ENCODE peak calls at places on chromosome 21, in four cellular contexts. F, Y, S and B are unnamed samples.
A peak's percentile ranks its signal among the peaks of the same experiment; 100 is the strongest.

GRCh38 chr21:37700641-37701202 is 215.5 kb downstream of the KCNJ6 start:
- DNase-seq in F (peak; percentile 60), Y (peak; percentile 61), S (no peak), B (peak; percentile 58)

GRCh38 chr21:14545906-14546480 is at the start of gene SAMSN1:
- DNase-seq in F (no peak), Y (no peak), S (no peak), B (no peak)

GRCh38 chr21:27633631-27634030 is 666.7 kb upstream of the ADAMTS5 start:
- DNase-seq in F (no peak), Y (no peak), S (no peak), B (no peak)

GRCh38 chr21:29379517-29380054 is 80.9 kb downstream of the BACH1 start:
- DNase-seq in F (no peak), Y (no peak), S (no peak), B (no peak)

GRCh38 chr21:20452935-20453334 is 545.3 kb upstream of the NCAM2 start:
- DNase-seq in F (no peak), Y (no peak), S (no peak), B (no peak)

GRCh38 chr21:15586752-15587436 is 142.9 kb upstream of the USP25 start:
- DNase-seq in F (no peak), Y (no peak), S (no peak), B (no peak)

GRCh38 chr21:39676054-39676771 is 63.5 kb downstream of the B3GALT5 start:
- DNase-seq in F (no peak), Y (no peak), S (no peak), B (no peak)

GRCh38 chr21:31845151-31845550 is 27.7 kb upstream of the HUNK start:
- DNase-seq in F (no peak), Y (no peak), S (no peak), B (no peak)

GRCh38 chr21:34910396-34910795 is 138.7 kb downstream of the RUNX1 start:
- DNase-seq in F (no peak), Y (no peak), S (no peak), B (no peak)

GRCh38 chr21:37207441-37208009 is 59.6 kb downstream of the VPS26C start:
- DNase-seq in F (no peak), Y (no peak), S (no peak), B (no peak)

GRCh38 chr21:44024257-44024656 is 12.1 kb downstream of the TRAPPC10 start:
- DNase-seq in F (no peak), Y (no peak), S (no peak), B (no peak)

GRCh38 chr21:38325761-38326420 is 69.1 kb downstream of the KCNJ15 start:
- DNase-seq in F (no peak), Y (no peak), S (no peak), B (no peak)

GRCh38 chr21:36575306-36575705 is 95.4 kb upstream of the CLDN14 start:
- DNase-seq in F (no peak), Y (no peak), S (no peak), B (no peak)

GRCh38 chr21:34061983-34062382 is 11.4 kb upstream of the MRPS6 start:
- DNase-seq in F (no peak), Y (no peak), S (no peak), B (no peak)

GRCh38 chr21:35179990-35180557 is 131.0 kb upstream of the RUNX1 start:
- DNase-seq in F (no peak), Y (peak; percentile 62), S (no peak), B (no peak)

DNA sequence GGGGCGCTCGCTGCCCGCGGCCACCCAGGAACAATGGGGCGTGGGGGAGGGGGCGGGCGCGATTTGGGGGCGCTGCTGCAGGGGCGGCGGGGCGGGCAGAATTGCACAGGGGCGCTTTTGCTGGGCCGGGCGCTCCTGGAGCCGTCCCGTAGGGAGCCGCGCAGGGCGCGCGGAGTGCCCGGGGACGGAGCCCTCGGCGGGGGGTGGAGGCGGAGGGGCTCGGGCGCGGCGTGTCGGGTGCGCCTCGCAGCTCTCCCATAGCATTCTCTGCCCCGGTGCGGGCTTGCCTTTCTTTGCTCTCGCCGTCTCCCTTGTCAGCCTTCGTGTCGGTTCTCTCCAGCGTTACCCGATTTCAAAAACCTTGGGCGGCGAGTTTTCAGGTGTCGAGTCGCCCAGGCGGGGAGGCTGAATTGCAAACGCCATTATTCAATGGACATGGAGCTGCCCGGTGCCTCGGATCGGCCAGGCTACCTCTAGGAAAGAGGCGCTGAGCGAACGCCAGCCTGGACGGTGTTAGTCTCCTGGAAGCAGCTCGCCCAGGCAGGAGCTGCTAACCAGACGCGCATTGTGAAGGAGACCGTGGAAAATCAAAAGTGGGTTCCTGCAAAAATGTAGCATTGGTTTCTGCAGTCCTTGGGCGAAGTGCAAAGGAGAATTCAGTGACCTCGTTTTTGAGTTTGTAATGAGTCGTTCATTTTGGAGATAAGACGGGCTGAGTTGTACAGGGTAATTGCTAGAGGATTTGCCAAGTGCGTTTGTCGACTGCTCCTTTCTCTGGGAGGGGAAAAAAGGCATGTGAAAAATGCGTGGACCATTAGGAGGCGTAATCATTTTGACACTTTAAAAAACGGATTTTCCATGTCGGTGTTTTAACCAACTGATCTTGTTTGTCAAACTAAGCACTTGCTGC is 626 bp downstream of the CXADR start:
- DNase-seq in F (peak; percentile 27), Y (no peak), S (no peak), B (peak; percentile 37)
- TF ChIP-seq CTCF in F (peak; percentile 40), Y (no peak), S (peak; percentile 30), B (no peak)

GRCh38 chr21:24375201-24375600 is 1232.1 kb downstream of the MRPL39 start:
- DNase-seq in F (no peak), Y (no peak), S (no peak), B (peak; percentile 4)
- TF ChIP-seq CTCF in F (no peak), Y (no peak), S (no peak), B (no peak)

DNA sequence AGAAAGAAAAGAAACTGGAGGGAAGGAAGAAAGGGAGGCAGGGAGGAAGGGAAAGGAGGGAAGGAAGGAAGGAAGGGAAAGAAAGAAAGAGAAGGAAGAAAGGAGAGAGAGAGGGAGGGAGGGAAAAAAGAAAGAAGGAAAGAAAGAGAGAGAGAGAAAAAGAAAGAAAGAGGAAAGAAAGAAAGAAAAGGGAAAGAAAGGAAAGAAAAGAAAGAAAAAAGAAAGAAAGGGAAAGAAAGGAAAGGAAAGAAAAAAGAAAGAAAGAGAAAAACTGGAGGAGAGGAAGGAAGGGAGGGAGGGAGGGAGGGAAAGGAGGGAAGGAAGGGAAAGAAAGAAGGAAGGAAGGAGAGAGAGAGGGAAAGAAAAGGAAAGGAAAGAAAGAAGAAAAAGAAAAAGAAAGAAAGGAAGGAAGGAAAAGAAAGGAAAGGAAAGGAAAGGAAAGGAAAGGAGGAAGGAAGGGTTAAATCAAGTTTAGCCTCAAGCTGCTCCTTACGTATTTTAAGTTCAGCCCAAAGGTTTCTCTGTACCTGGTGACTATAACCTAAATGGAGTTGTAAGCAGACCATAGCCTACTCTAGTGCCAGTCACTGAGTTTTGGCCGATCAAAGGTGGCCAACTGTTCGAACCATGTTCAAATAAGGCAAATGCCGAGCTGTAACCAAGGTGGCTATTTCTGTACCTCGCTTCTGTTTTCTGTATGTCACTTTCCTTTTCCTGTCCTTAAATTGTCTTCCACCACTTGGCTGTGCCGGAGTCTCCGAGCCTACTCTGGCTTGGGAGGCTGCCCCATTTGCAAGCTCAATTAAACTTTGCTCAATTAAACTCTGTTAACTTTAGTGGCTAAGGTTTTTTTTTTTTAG is 37.8 kb upstream of the TMPRSS2 start:
- DNase-seq in F (no peak), Y (no peak), S (no peak), B (no peak)
- TF ChIP-seq CTCF in F (no peak), Y (no peak), S (no peak), B (no peak)

GRCh38 chr21:19048088-19048672 is 644.6 kb upstream of the TMPRSS15 start:
- DNase-seq in F (no peak), Y (no peak), S (no peak), B (no peak)
- TF ChIP-seq CTCF in F (no peak), Y (no peak), S (no peak), B (no peak)